ENCODE peak calls at places on chromosomes 1 and 21, in four cellular contexts. One of them, this sample, is unnamed.

GRCh38 chr21:39094847-39095525 is 88.3 kb downstream of the PSMG1 start:
- DNase-seq in GM12878: no peak
- DNase-seq in WTC11: no peak
- DNase-seq in K562: peak; percentile 59
- DNase-seq in this sample: peak; percentile 99

GRCh38 chr1:72282690-72283203 is 408 bp upstream of the NEGR1 start:
- DNase-seq in K562: peak; percentile 2
- DNase-seq in WTC11: peak; percentile 85
- DNase-seq in GM12878: no peak
- DNase-seq in this sample: peak; percentile 25

GRCh38 chr1:202615501-202616354 is 94.5 kb downstream of the SYT2 start:
- DNase-seq in WTC11: no peak
- DNase-seq in GM12878: peak; percentile 70
- DNase-seq in K562: no peak
- DNase-seq in this sample: no peak

GRCh38 chr21:36203603-36203889 is 46.9 kb downstream of the DOP1B start:
- DNase-seq in GM12878: peak; percentile 16
- DNase-seq in K562: no peak
- DNase-seq in WTC11: no peak
- DNase-seq in this sample: peak; percentile 34

GRCh38 chr1:56494306-56494705 is 85.1 kb downstream of the PLPP3 start:
- DNase-seq in K562: no peak
- DNase-seq in GM12878: no peak
- DNase-seq in WTC11: no peak
- DNase-seq in this sample: peak; percentile 99

GRCh38 chr1:11898831-11899467 is 27.3 kb downstream of the KIAA2013 start:
- DNase-seq in WTC11: peak; percentile 81
- DNase-seq in GM12878: no peak
- DNase-seq in K562: peak; percentile 61
- DNase-seq in this sample: no peak

GRCh38 chr1:27007909-27008582 is 4.6 kb downstream of the TENT5B start:
- DNase-seq in K562: no peak
- DNase-seq in GM12878: no peak
- DNase-seq in WTC11: peak; percentile 64
- DNase-seq in this sample: no peak

GRCh38 chr1:10638559-10639300 is 157.7 kb downstream of the CASZ1 start:
- DNase-seq in WTC11: peak; percentile 51
- DNase-seq in GM12878: no peak
- DNase-seq in K562: no peak
- DNase-seq in this sample: no peak

GRCh38 chr1:13699936-13700520 is at the start of gene PRDM2:
- DNase-seq in WTC11: peak; percentile 34
- DNase-seq in K562: peak; percentile 43
- DNase-seq in GM12878: no peak
- DNase-seq in this sample: no peak

GRCh38 chr21:16956824-16957223 is 556.0 kb upstream of the CXADR start:
- DNase-seq in K562: no peak
- DNase-seq in WTC11: no peak
- DNase-seq in GM12878: no peak
- DNase-seq in this sample: no peak

GRCh38 chr1:6144622-6145021 is 35.5 kb downstream of the CHD5 start:
- DNase-seq in K562: no peak
- DNase-seq in WTC11: peak; percentile 61
- DNase-seq in GM12878: no peak
- DNase-seq in this sample: no peak

GRCh38 chr21:27292229-27292628 is 325.3 kb upstream of the ADAMTS5 start:
- DNase-seq in K562: no peak
- DNase-seq in WTC11: no peak
- DNase-seq in GM12878: no peak
- DNase-seq in this sample: no peak

GRCh38 chr1:74748962-74749361 is 16.0 kb downstream of the TYW3 start:
- DNase-seq in K562: no peak
- DNase-seq in WTC11: no peak
- DNase-seq in GM12878: no peak
- DNase-seq in this sample: peak; percentile 42

GRCh38 chr1:111320066-111320879 is 29.6 kb downstream of the CHIA start:
- DNase-seq in WTC11: no peak
- DNase-seq in GM12878: no peak
- DNase-seq in K562: no peak
- DNase-seq in this sample: no peak

GRCh38 chr1:91830242-91831131 is 55.5 kb downstream of the TGFBR3 start:
- DNase-seq in WTC11: no peak
- DNase-seq in GM12878: no peak
- DNase-seq in K562: no peak
- DNase-seq in this sample: peak; percentile 84
- TF ChIP-seq ETV6 in WTC11: no peak
- TF ChIP-seq ETV6 in GM12878: no peak
- TF ChIP-seq ETV6 in K562: no peak
- TF ChIP-seq ETV6 in this sample: no peak

GRCh38 chr21:43608225-43608624 is 51.1 kb downstream of the HSF2BP start:
- DNase-seq in WTC11: no peak
- DNase-seq in K562: no peak
- DNase-seq in GM12878: no peak
- DNase-seq in this sample: no peak
- TF ChIP-seq ETV6 in WTC11: no peak
- TF ChIP-seq ETV6 in K562: no peak
- TF ChIP-seq ETV6 in GM12878: no peak
- TF ChIP-seq ETV6 in this sample: no peak

GRCh38 chr1:221712776-221713431 is 29.0 kb downstream of the DUSP10 start:
- DNase-seq in K562: no peak
- DNase-seq in GM12878: peak; percentile 72
- DNase-seq in WTC11: no peak
- DNase-seq in this sample: no peak
- TF ChIP-seq ETV6 in K562: no peak
- TF ChIP-seq ETV6 in GM12878: no peak
- TF ChIP-seq ETV6 in WTC11: no peak
- TF ChIP-seq ETV6 in this sample: no peak

GRCh38 chr1:239270509-239270908 is 115.9 kb upstream of the CHRM3 start:
- DNase-seq in GM12878: no peak
- DNase-seq in WTC11: no peak
- DNase-seq in K562: no peak
- DNase-seq in this sample: no peak

GRCh38 chr1:239274242-239274830 is 112.0 kb upstream of the CHRM3 start:
- DNase-seq in WTC11: no peak
- DNase-seq in K562: no peak
- DNase-seq in GM12878: no peak
- DNase-seq in this sample: no peak

GRCh38 chr1:239276051-239276450 is 110.3 kb upstream of the CHRM3 start:
- DNase-seq in WTC11: no peak
- DNase-seq in GM12878: no peak
- DNase-seq in K562: no peak
- DNase-seq in this sample: no peak
- TF ChIP-seq ETV6 in WTC11: no peak
- TF ChIP-seq ETV6 in GM12878: no peak
- TF ChIP-seq ETV6 in K562: no peak
- TF ChIP-seq ETV6 in this sample: no peak

GRCh38 chr1:212162635-212163034 is 122.6 kb upstream of the PPP2R5A start:
- DNase-seq in K562: no peak
- DNase-seq in GM12878: peak; percentile 79
- DNase-seq in WTC11: no peak
- DNase-seq in this sample: no peak
- TF ChIP-seq ETV6 in K562: no peak
- TF ChIP-seq ETV6 in GM12878: no peak
- TF ChIP-seq ETV6 in WTC11: no peak
- TF ChIP-seq ETV6 in this sample: no peak

DNA sequence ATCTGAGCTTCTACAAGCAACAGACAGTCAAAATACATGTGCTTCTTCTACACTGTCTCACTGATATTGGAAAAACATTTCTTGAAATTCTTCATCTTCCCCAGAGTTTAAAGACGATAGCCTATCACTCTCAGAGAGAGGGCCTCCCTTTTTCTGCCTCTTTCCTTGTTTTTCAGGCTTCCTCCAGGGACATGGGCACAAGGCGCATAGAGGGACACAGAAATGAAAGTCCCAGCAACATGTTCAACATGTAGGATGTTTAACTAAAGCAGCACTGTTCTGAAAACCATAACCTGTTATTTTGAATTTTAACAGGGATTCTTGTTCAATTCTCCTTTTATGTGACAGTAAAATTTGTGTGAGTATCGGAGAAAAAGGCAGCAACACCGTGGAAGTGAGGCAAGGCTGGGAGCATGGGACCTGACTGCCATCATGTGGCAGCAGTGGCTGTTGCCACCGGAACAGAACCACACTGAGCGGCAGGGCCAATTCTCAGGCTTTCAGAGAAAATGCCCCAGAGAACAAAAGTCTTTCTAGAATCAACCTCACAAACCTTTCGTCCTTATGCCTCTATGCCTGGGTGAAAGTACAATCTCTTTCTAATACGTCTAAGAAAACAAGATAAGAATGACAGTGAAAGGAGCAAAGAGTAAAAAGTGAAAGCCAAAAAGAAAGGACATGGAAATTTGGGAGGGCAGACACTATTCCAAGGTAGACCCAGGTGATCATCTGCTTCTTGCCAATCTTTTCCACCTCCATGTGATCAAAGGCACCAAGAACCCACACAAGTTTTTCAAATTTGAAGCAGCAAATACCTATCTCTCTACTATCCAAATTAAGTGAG is 54.5 kb downstream of the PCNX2 start:
- DNase-seq in GM12878: no peak
- DNase-seq in WTC11: peak; percentile 38
- DNase-seq in K562: peak; percentile 51
- DNase-seq in this sample: peak; percentile 8
- TF ChIP-seq ETV6 in GM12878: no peak
- TF ChIP-seq ETV6 in WTC11: no peak
- TF ChIP-seq ETV6 in K562: no peak
- TF ChIP-seq ETV6 in this sample: no peak

This sample was measured in HepG2.